ENCODE peak calls at places on chromosomes 12 and 14, in seven cellular contexts. One of them, this sample, is unnamed.
A peak's percentile ranks its signal among the peaks of the same experiment; 100 is the strongest.

GRCh38 chr12:57095440-57095839 is 6.5 kb downstream of the NAB2 start:
- DNase-seq in HTR-8/SVneo: no peak
- DNase-seq in H9: no peak
- DNase-seq in endothelial cell of umbilical vein: no peak
- DNase-seq in hepatocyte: no peak
- DNase-seq in cardiac muscle cell: no peak
- DNase-seq in NCI-H446 treated with DMSO at 0.1 percent for 48 hours: no peak
- DNase-seq in this sample: no peak

GRCh38 chr14:87745507-87746118 is 247.4 kb downstream of the GALC start:
- DNase-seq in HTR-8/SVneo: no peak
- DNase-seq in cardiac muscle cell: peak; percentile 40
- DNase-seq in H9: peak; percentile 57
- DNase-seq in endothelial cell of umbilical vein: no peak
- DNase-seq in hepatocyte: peak; percentile 58
- DNase-seq in NCI-H446 treated with DMSO at 0.1 percent for 48 hours: no peak
- DNase-seq in this sample: peak; percentile 44

GRCh38 chr14:37899365-37899764 is 303.9 kb downstream of the TTC6 start:
- DNase-seq in NCI-H446 treated with DMSO at 0.1 percent for 48 hours: no peak
- DNase-seq in H9: no peak
- DNase-seq in hepatocyte: no peak
- DNase-seq in HTR-8/SVneo: no peak
- DNase-seq in endothelial cell of umbilical vein: no peak
- DNase-seq in cardiac muscle cell: no peak
- DNase-seq in this sample: no peak

GRCh38 chr12:120485914-120486881 is 9.7 kb upstream of the DYNLL1 start:
- DNase-seq in NCI-H446 treated with DMSO at 0.1 percent for 48 hours: no peak
- DNase-seq in cardiac muscle cell: no peak
- DNase-seq in HTR-8/SVneo: no peak
- DNase-seq in endothelial cell of umbilical vein: no peak
- DNase-seq in hepatocyte: no peak
- DNase-seq in H9: no peak
- DNase-seq in this sample: no peak

GRCh38 chr14:104087981-104088850 is 2.7 kb downstream of the ASPG start:
- DNase-seq in hepatocyte: peak; percentile 68
- DNase-seq in cardiac muscle cell: peak; percentile 5
- DNase-seq in HTR-8/SVneo: no peak
- DNase-seq in endothelial cell of umbilical vein: no peak
- DNase-seq in H9: no peak
- DNase-seq in NCI-H446 treated with DMSO at 0.1 percent for 48 hours: no peak
- DNase-seq in this sample: no peak

GRCh38 chr12:97984951-97985350 is 522.3 kb downstream of the RMST start:
- DNase-seq in NCI-H446 treated with DMSO at 0.1 percent for 48 hours: peak; percentile 99
- DNase-seq in hepatocyte: no peak
- DNase-seq in cardiac muscle cell: no peak
- DNase-seq in endothelial cell of umbilical vein: no peak
- DNase-seq in HTR-8/SVneo: no peak
- DNase-seq in H9: no peak
- DNase-seq in this sample: no peak

GRCh38 chr12:1688086-1688710 is 2.7 kb upstream of the ADIPOR2 start:
- DNase-seq in H9: no peak
- DNase-seq in HTR-8/SVneo: no peak
- DNase-seq in hepatocyte: no peak
- DNase-seq in endothelial cell of umbilical vein: no peak
- DNase-seq in cardiac muscle cell: no peak
- DNase-seq in NCI-H446 treated with DMSO at 0.1 percent for 48 hours: no peak
- DNase-seq in this sample: no peak

GRCh38 chr12:78490841-78491240 is 373.7 kb upstream of the SYT1 start:
- DNase-seq in HTR-8/SVneo: no peak
- DNase-seq in NCI-H446 treated with DMSO at 0.1 percent for 48 hours: no peak
- DNase-seq in cardiac muscle cell: no peak
- DNase-seq in hepatocyte: no peak
- DNase-seq in endothelial cell of umbilical vein: no peak
- DNase-seq in H9: no peak
- DNase-seq in this sample: no peak

This sample was measured in NCI-H460.